ENCODE peak calls at places on chromosomes 3 and 15, in six cellular contexts. J is prostate gland, F is GM06990, O is ovary, L is endothelial cell of umbilical vein, Y is IMR-90. W is an unnamed sample.

GRCh38 chr3:151440940-151441339 is 19.9 kb downstream of the IGSF10 start:
- DNase-seq in F (no peak), L (no peak), O (no peak), Y (no peak), J (no peak), W (no peak)

GRCh38 chr15:68593826-68594532 is 15.2 kb downstream of the CORO2B start:
- DNase-seq in O (no peak), L (no peak), F (no peak), Y (no peak), J (no peak), W (no peak)

GRCh38 chr3:115646027-115646690 is 22.8 kb downstream of the GAP43 start:
- DNase-seq in J (no peak), F (no peak), Y (no peak), O (no peak), L (no peak), W (no peak)

GRCh38 chr15:51234181-51234927 is 104.0 kb downstream of the CYP19A1 start:
- DNase-seq in L (no peak), J (no peak), O (no peak), F (no peak), Y (no peak), W (no peak)

GRCh38 chr3:177196473-177197040 is 725 bp downstream of the TBL1XR1 start:
- DNase-seq in O (no peak), L (peak; percentile 44), Y (peak; percentile 44), F (peak; percentile 72), J (no peak), W (peak; percentile 67)

GRCh38 chr3:148955544-148956346 is 35.6 kb upstream of the GYG1 start:
- DNase-seq in J (peak; percentile 67), F (no peak), O (peak; percentile 62), L (peak; percentile 87), Y (peak; percentile 95), W (peak; percentile 64)

GRCh38 chr3:2099028-2099671 is 484 bp downstream of the CNTN4 start:
- DNase-seq in L (no peak), O (no peak), Y (no peak), F (peak; percentile 2), J (no peak), W (no peak)

GRCh38 chr3:161222662-161223061 is 1.6 kb downstream of the NMD3 start:
- DNase-seq in Y (peak; percentile 26), F (no peak), O (no peak), L (peak; percentile 33), J (no peak), W (no peak)

GRCh38 chr3:114624676-114625181 is 330.9 kb downstream of the TIGIT start:
- DNase-seq in J (peak; percentile 27), L (peak; percentile 97), F (no peak), Y (peak; percentile 99), O (peak; percentile 94), W (no peak)

GRCh38 chr3:139326707-139327106 is 17.1 kb upstream of the MRPS22 start:
- DNase-seq in L (no peak), O (peak; percentile 16), F (no peak), J (no peak), Y (no peak), W (no peak)

GRCh38 chr15:91456921-91457320 is 356.9 kb downstream of the SV2B start:
- DNase-seq in F (no peak), L (no peak), Y (peak; percentile 24), J (no peak), O (no peak), W (no peak)

GRCh38 chr15:40471105-40471777 is 457 bp downstream of the CHST14 start:
- DNase-seq in Y (peak; percentile 4), O (peak; percentile 30), F (peak; percentile 59), L (peak; percentile 41), J (no peak), W (peak; percentile 64)

GRCh38 chr3:64303401-64303800 is 78.1 kb upstream of the PRICKLE2 start:
- DNase-seq in L (no peak), J (no peak), Y (peak; percentile 36), F (no peak), O (no peak), W (no peak)

DNA sequence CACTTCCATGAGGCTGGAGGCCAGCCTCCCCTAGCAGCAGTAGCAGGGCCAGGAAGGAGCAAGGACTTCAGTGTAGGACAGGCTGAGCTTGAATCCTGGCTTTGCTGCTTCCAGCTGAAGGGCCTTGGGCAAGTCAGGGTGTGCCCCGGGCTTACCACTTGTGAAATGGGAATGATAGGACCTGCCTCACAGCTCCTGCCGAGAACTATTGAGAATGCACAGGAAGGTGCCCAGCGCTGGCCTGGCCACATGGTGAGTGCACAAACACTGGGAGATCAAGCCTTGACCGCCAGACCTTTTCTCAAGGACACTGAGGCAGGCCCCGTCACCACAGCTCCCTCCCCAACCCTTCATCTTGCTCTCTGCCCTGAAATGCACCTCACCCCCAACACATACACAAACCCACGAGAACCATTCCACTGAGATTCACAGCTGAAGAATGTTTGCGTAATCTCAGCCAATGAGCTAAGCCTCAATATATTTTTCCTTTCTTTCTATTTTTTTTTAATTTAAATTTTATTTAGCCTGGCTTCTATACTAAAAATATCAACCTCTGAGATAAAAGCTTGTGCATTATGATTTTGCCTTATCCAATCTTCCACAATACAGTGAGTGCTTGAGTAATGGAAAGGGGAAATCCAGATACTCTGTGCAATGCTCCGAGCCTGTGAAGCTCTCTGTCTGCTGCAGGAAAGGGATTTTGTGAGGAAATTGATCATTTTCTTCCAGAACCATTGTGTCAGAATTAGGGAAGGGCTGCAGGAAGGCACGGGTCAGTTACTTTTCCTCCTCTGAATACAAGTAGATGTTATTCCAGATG is 194.0 kb downstream of the TLE3 start:
- DNase-seq in F (no peak), Y (peak; percentile 57), J (no peak), O (no peak), L (peak; percentile 92), W (no peak)
- H3K4me3 ChIP-seq in F (no peak overlapping the region), Y (no peak overlapping the region), J (no peak overlapping the region), O (no peak overlapping the region), L (no peak overlapping the region), W (no peak overlapping the region)

GRCh38 chr3:79264892-79265291 is 502.9 kb downstream of the ROBO1 start:
- DNase-seq in J (no peak), Y (no peak), F (no peak), L (no peak), O (no peak), W (no peak)
- TF ChIP-seq CTCF in J (peak; percentile 10), Y (no peak), F (no peak), L (no peak), O (no peak), W (no peak)

DNA sequence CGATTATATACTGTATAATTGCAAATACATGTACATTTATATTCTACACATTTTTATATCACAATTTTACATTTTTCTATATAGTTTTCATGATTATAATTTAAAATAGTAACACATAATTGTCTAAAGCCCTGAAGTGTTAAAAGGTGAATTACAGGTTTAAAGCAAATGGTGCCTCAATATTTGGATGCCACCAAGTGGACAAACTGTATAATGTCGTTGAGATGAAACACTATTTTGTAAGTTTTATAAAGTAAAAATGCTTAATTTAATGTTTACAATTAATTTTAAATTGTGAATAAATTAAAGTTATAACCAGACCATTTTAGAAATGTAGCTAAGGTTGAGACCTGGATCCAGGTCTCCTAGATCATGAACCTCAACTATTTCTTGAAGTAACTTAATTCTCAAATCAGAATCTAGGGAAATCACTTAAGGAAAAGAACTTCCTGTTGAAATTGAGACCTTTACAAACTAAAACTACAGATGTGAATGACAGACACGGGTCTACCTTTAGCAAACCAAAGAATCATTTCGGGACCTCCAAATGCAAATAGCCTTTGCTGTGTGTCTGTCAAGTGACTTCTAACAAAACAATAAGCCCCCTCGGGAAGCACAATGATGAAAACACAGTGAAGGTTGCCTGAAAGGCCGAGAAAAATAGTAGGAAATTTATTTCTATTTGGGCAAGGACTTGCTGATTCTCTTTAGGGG is 37.8 kb downstream of the EHHADH start:
- DNase-seq in Y (peak; percentile 23), J (no peak), L (peak; percentile 55), F (no peak), O (no peak), W (peak; percentile 44)
- H3K4me3 ChIP-seq in Y (no peak overlapping the region), J (no peak overlapping the region), L (no peak overlapping the region), F (peak overlapping the region; percentile 28), O (peak overlapping the region; percentile 8), W (peak overlapping the region; percentile 29)

GRCh38 chr3:122794779-122795673 is at the start of gene SLC49A4:
- DNase-seq in Y (peak; percentile 65), J (peak; percentile 79), O (peak; percentile 68), F (peak; percentile 89), L (peak; percentile 91), W (peak; percentile 84)
- TF ChIP-seq CTCF in Y (no peak), J (no peak), O (no peak), F (no peak), L (no peak), W (no peak)

DNA sequence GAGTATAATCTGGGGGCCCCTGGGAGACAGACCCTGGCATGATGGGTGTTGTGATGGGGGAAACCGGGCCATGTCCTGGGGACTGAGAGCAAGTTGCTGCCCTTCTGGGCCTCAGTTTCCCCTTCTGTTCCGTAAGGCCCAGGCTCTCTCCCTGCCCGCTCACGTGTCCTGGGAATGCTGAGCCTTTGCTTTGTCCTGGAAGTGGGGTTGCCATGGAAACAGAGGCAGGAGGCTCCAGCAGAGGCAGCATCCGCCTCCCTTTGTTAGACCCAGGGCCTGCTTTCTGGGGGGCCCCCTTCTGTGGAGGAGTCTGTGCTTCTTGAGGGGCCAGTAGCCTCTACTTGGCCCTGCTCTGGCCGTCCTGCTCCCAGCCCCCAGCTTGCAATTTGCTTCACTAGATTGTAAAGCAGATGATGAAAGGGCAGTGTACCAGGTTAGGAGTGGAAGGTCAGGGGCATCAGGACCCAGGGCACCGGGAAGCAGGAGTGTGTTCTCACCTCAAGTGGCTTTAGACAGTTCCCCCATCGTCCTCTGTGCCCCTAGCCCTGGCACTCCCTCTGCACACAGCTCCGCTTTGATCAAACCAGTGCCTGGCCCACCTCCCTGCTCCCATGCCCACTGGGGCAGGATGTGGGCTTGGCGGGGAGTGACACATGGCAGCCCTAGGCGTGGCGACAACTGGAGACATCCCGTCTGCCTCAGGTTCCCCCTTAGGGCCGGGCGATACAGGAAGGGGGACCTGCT is 105.6 kb downstream of the FBLN2 start:
- DNase-seq in O (no peak), J (no peak), Y (no peak), L (no peak), F (no peak), W (no peak)
- H3K4me3 ChIP-seq in O (no peak overlapping the region), J (no peak overlapping the region), Y (no peak overlapping the region), L (no peak overlapping the region), F (no peak overlapping the region), W (no peak overlapping the region)

W was measured in GM12865.